ENCODE peak calls at places on chromosomes 3 and 15, in eight cellular contexts. C is HAP-1, H is Kasumi-1, T is kidney glomerular epithelial cell, Z is iris pigment epithelial cell, Y is HTR-8/SVneo, Q is A549, F is lower lobe of right lung. G is an unnamed sample.

GRCh38 chr3:98797905-98798304 is 34.8 kb downstream of the ST3GAL6 start:
- DNase-seq in Y (no peak), T (no peak), F (no peak), C (no peak), Q (no peak), H (no peak), Z (no peak), G (no peak)

GRCh38 chr3:149224736-149225594 is 3.3 kb upstream of the CP start:
- DNase-seq in T (peak), H (no peak), C (no peak), Y (peak), Q (peak), Z (peak), F (no peak), G (peak)

GRCh38 chr15:72813345-72814004 is 29.9 kb upstream of the ADPGK start:
- DNase-seq in F (no peak), T (no peak), C (no peak), Q (no peak), H (no peak), Z (no peak), Y (no peak), G (no peak)

GRCh38 chr3:14227866-14228265 is 49.2 kb downstream of the LSM3 start:
- DNase-seq in H (no peak), T (no peak), Z (no peak), F (no peak), Y (no peak), C (no peak), Q (no peak), G (no peak)

GRCh38 chr3:112233083-112233482 is 60.9 kb downstream of the SLC9C1 start:
- DNase-seq in T (no peak), Y (no peak), Z (no peak), F (no peak), Q (no peak), H (no peak), C (no peak), G (no peak)

GRCh38 chr15:31615643-31616415 is 289.2 kb downstream of the KLF13 start:
- DNase-seq in F (no peak), H (no peak), Y (no peak), T (no peak), Q (no peak), Z (no peak), C (no peak), G (no peak)

GRCh38 chr3:149613988-149614387 is 43.8 kb downstream of the WWTR1 start:
- DNase-seq in Y (no peak), Q (no peak), F (no peak), Z (no peak), T (no peak), H (no peak), C (no peak), G (no peak)

GRCh38 chr3:183826448-183826847 is 1.1 kb upstream of the MAP6D1 start:
- DNase-seq in F (no peak), T (no peak), H (no peak), Z (no peak), Y (no peak), Q (no peak), C (no peak), G (no peak)

GRCh38 chr3:196292281-196292923 is 4.9 kb upstream of the PCYT1A start:
- DNase-seq in Z (no peak), H (no peak), T (peak), F (no peak), Q (no peak), C (no peak), Y (no peak), G (no peak)

GRCh38 chr15:52680756-52681155 is 1.6 kb upstream of the ATOSA start:
- DNase-seq in H (no peak), Y (no peak), Z (no peak), C (no peak), T (no peak), F (no peak), Q (no peak), G (no peak)

GRCh38 chr3:46087871-46088270 is 60.6 kb upstream of the XCR1 start:
- DNase-seq in Q (peak), Y (peak), H (peak), C (no peak), T (peak), F (peak), Z (peak), G (peak)

GRCh38 chr3:56869157-56869889 is 67.6 kb upstream of the ARHGEF3 start:
- DNase-seq in Y (no peak), Q (no peak), H (no peak), C (no peak), T (peak), F (no peak), Z (peak), G (no peak)

GRCh38 chr3:22959593-22959992 is 243.5 kb upstream of the UBE2E2 start:
- DNase-seq in F (no peak), T (no peak), Z (no peak), Q (no peak), C (no peak), Y (no peak), H (no peak), G (no peak)

GRCh38 chr3:33716227-33716626 is 1.8 kb downstream of the CLASP2 start:
- DNase-seq in T (no peak), C (no peak), Z (peak), H (no peak), Q (no peak), Y (no peak), F (no peak), G (no peak)

GRCh38 chr3:132317229-132317948 is at the start of gene ACP3:
- DNase-seq in C (no peak), Z (peak), Y (peak), T (no peak), F (peak), Q (peak), H (peak), G (no peak)

GRCh38 chr15:91940466-91941381 is 87.2 kb downstream of the SLCO3A1 start:
- DNase-seq in Y (no peak), F (peak), H (no peak), C (no peak), T (peak), Q (no peak), Z (no peak), G (no peak)

GRCh38 chr15:77187751-77188464 is 117.0 kb upstream of the TSPAN3 start:
- DNase-seq in Y (no peak), H (peak), Q (no peak), F (no peak), T (no peak), C (no peak), Z (peak), G (no peak)

GRCh38 chr3:65712156-65712555 is 326.6 kb downstream of the MAGI1 start:
- DNase-seq in C (no peak), T (no peak), H (no peak), Y (no peak), Q (no peak), Z (no peak), F (no peak), G (no peak)

GRCh38 chr3:21913791-21914190 is 162.8 kb upstream of the ZNF385D start:
- DNase-seq in Y (no peak), H (no peak), Q (no peak), T (no peak), C (no peak), Z (peak), F (no peak), G (no peak)

GRCh38 chr3:196947136-196947859 is 5.0 kb upstream of the NCBP2 start:
- DNase-seq in H (no peak), T (no peak), C (no peak), F (no peak), Z (no peak), Q (no peak), Y (no peak), G (no peak)

GRCh38 chr3:179113903-179114302 is 34.3 kb upstream of the PIK3CA start:
- DNase-seq in F (no peak), C (no peak), Q (no peak), Z (peak), T (no peak), Y (no peak), H (no peak), G (no peak)

G was measured in ACHN.